ENCODE peak calls at places on chromosomes 11 and 22, in four cellular contexts. I is HepG2, R is H1, Z is K562. O is an unnamed sample.

GRCh38 chr11:34650528-34650927 is 29.6 kb downstream of the EHF start:
- DNase-seq in I (no peak), R (no peak), Z (peak; percentile 65), O (no peak)

GRCh38 chr11:34379081-34379480 is 21.3 kb upstream of the ABTB2 start:
- DNase-seq in I (no peak), R (no peak), Z (no peak), O (no peak)

GRCh38 chr11:2205214-2205770 is 33.7 kb upstream of the TH start:
- DNase-seq in I (no peak), R (no peak), Z (no peak), O (peak; percentile 3)

GRCh38 chr22:33476716-33477115 is 418.5 kb upstream of the SYN3 start:
- DNase-seq in I (peak; percentile 61), R (no peak), Z (no peak), O (no peak)

GRCh38 chr11:55942785-55943392 is 6.7 kb upstream of the OR5I1 start:
- DNase-seq in I (peak; percentile 23), R (no peak), Z (peak; percentile 28), O (no peak)

GRCh38 chr11:58592760-58593472 is 14.1 kb downstream of the ZFP91 start:
- DNase-seq in I (no peak), R (no peak), Z (no peak), O (no peak)

GRCh38 chr22:28810839-28811491 is 10.6 kb upstream of the XBP1 start:
- DNase-seq in I (peak; percentile 96), R (no peak), Z (no peak), O (no peak)

GRCh38 chr11:86459682-86460460 is 85.2 kb downstream of the CCDC81 start:
- DNase-seq in I (peak; percentile 49), R (peak; percentile 29), Z (no peak), O (no peak)

GRCh38 chr11:126477526-126478275 is 122.2 kb downstream of the ST3GAL4 start:
- DNase-seq in I (no peak), R (no peak), Z (peak; percentile 9), O (no peak)

GRCh38 chr11:120505801-120506425 is 5.6 kb upstream of the GRIK4 start:
- DNase-seq in I (no peak), R (no peak), Z (no peak), O (no peak)

GRCh38 chr11:111427471-111427912 is 48.4 kb upstream of the POU2AF1 start:
- DNase-seq in I (peak; percentile 13), R (no peak), Z (peak; percentile 27), O (no peak)

GRCh38 chr22:30411780-30412179 is 13.8 kb upstream of the MTFP1 start:
- DNase-seq in I (no peak), R (no peak), Z (no peak), O (no peak)

GRCh38 chr11:33182246-33182878 is 21.1 kb upstream of the CSTF3 start:
- DNase-seq in I (peak; percentile 15), R (no peak), Z (no peak), O (no peak)

GRCh38 chr11:65188486-65188885 is 6.8 kb downstream of the CAPN1 start:
- DNase-seq in I (no peak), R (no peak), Z (no peak), O (no peak)

GRCh38 chr22:29933619-29934018 is 50.6 kb downstream of the MTMR3 start:
- DNase-seq in I (no peak), R (no peak), Z (no peak), O (no peak)

GRCh38 chr22:43500792-43501785 is 89.3 kb downstream of the MPPED1 start:
- DNase-seq in I (no peak), R (no peak), Z (no peak), O (no peak)

GRCh38 chr22:19803736-19804267 is 43.2 kb downstream of the TBX1 start:
- DNase-seq in I (no peak), R (no peak), Z (no peak), O (peak; percentile 8)
- TF ChIP-seq CREB1 in I (no peak), R (no peak), Z (no peak), O (no peak)

GRCh38 chr22:27409299-27409698 is 392.3 kb downstream of the MN1 start:
- DNase-seq in I (peak; percentile 16), R (no peak), Z (no peak), O (no peak)
- TF ChIP-seq JUN in I (no peak), R (no peak), Z (no peak), O (no peak)

DNA sequence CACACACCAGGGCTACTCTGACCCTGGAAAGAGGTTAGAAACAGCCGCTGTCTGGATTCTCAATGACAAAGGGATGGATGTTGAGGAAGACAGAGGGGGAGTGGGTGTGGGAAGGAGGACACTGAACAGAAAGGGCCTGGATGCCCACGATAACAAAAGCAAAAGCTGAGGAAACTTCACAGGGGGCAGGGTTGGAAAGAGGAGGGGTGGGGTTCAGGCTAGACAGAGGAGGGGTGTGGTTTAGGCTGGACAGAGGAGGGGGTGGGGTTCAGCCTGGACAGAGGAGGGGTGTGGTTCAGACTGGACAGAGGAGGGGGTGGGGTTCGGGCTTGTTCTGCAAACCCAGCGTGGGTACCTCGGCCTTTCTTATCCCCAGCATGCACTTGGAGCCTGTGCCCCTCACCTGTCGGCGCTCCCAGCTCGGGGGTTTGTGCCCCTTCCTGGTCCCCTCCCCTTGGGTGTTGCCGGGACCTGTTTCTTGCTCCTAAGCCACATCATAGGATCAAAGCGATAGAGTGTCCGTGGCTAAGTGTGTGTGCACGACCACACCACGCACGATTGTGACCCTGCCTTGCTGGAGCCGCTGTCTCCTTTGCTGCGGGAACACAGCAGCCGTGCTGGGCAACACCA is 75.6 kb downstream of the BRD1 start:
- DNase-seq in I (no peak), R (no peak), Z (peak; percentile 50), O (no peak)
- TF ChIP-seq CREB1 in I (no peak), R (no peak), Z (no peak), O (no peak)

GRCh38 chr22:42284230-42284591 is 13.8 kb upstream of the TCF20 start:
- DNase-seq in I (no peak), R (no peak), Z (no peak), O (no peak)
- TF ChIP-seq JUN in I (no peak), R (no peak), Z (no peak), O (no peak)